ENCODE peak calls at places on chromosome 22, in ten cellular contexts. G is gastrocnemius medialis, B is NB4, V is kidney, D is MM.1S, M is heart left ventricle, S is adrenal gland, L is uterus, T is GM23338, R is cardiac fibroblast. F is an unnamed sample.

GRCh38 chr22:24230911-24231656 is 13.8 kb downstream of the GGT5 start:
- DNase-seq in G (no peak), B (peak), V (peak), D (peak), M (no peak), S (no peak), L (no peak), T (peak), R (peak), F (no peak)

GRCh38 chr22:47612136-47612910 is 849.9 kb downstream of the TBC1D22A start:
- DNase-seq in G (no peak), B (no peak), V (peak), D (no peak), M (no peak), S (no peak), L (no peak), T (no peak), R (no peak), F (no peak)

GRCh38 chr22:20777420-20778177 is 3.7 kb downstream of the SERPIND1 start:
- DNase-seq in G (no peak), B (peak), V (no peak), D (no peak), M (no peak), S (peak), L (peak), T (no peak), R (peak), F (no peak)

GRCh38 chr22:43174941-43175531 is 11.9 kb downstream of the TTLL12 start:
- DNase-seq in G (no peak), B (no peak), V (peak), D (no peak), M (no peak), S (no peak), L (no peak), T (no peak), R (no peak), F (no peak)

GRCh38 chr22:35037089-35037488 is 28.9 kb upstream of the ISX start:
- DNase-seq in G (no peak), B (peak), V (no peak), D (peak), M (no peak), S (no peak), L (no peak), T (peak), R (no peak), F (no peak)

GRCh38 chr22:19042285-19043110 is 79.7 kb downstream of the DGCR2 start:
- DNase-seq in G (peak), B (no peak), V (peak), D (no peak), M (no peak), S (no peak), L (no peak), T (no peak), R (no peak), F (no peak)

GRCh38 chr22:19992921-19993355 is 23.7 kb downstream of the ARVCF start:
- DNase-seq in G (no peak), B (no peak), V (peak), D (no peak), M (no peak), S (no peak), L (no peak), T (no peak), R (no peak), F (no peak)

GRCh38 chr22:26461188-26461810 is 22.3 kb downstream of the HPS4 start:
- DNase-seq in G (peak), B (peak), V (no peak), D (no peak), M (peak), S (peak), L (peak), T (peak), R (peak), F (no peak)

GRCh38 chr22:19040581-19041402 is 81.4 kb downstream of the DGCR2 start:
- DNase-seq in G (peak), B (no peak), V (peak), D (no peak), M (no peak), S (no peak), L (no peak), T (no peak), R (no peak), F (no peak)

GRCh38 chr22:48504519-48505140 is 1323.0 kb downstream of the BRD1 start:
- DNase-seq in G (no peak), B (no peak), V (peak), D (no peak), M (no peak), S (no peak), L (no peak), T (no peak), R (no peak), F (no peak)

GRCh38 chr22:48781391-48781790 is 1046.3 kb downstream of the BRD1 start:
- DNase-seq in G (no peak), B (no peak), V (no peak), D (no peak), M (no peak), S (no peak), L (no peak), T (no peak), R (no peak), F (no peak)

GRCh38 chr22:38873469-38874411 is 1.7 kb upstream of the CBX6 start:
- DNase-seq in G (no peak), B (no peak), V (no peak), D (peak), M (no peak), S (no peak), L (no peak), T (no peak), R (no peak), F (peak)

GRCh38 chr22:46547179-46547882 is 9.9 kb upstream of the CELSR1 start:
- DNase-seq in G (no peak), B (no peak), V (peak), D (no peak), M (peak), S (peak), L (no peak), T (no peak), R (peak), F (no peak)

GRCh38 chr22:22687638-22688500 is 43.5 kb downstream of the GGTLC2 start:
- DNase-seq in G (no peak), B (peak), V (no peak), D (peak), M (peak), S (peak), L (no peak), T (peak), R (peak), F (no peak)
- H3K4me3 ChIP-seq in G (no peak), B (no peak), V (no peak), D (no peak), M (no peak), S (no peak), L (no peak), T (no peak), R (no peak), F (no peak)

GRCh38 chr22:29480512-29481264 is 670 bp downstream of the NEFH start:
- DNase-seq in G (no peak), B (no peak), V (no peak), D (no peak), M (no peak), S (peak), L (no peak), T (peak), R (peak), F (no peak)
- TF ChIP-seq CTCF in G (no peak), B (no peak), V (no peak), D (no peak), M (no peak), S (no peak), L (no peak), T (peak), R (no peak), F (peak)

GRCh38 chr22:17007852-17008731 is at the start of gene GAB4:
- DNase-seq in G (no peak), B (no peak), V (no peak), D (no peak), M (no peak), S (no peak), L (no peak), T (peak), R (no peak), F (no peak)

GRCh38 chr22:17012267-17012666 is 4.2 kb upstream of the GAB4 start:
- DNase-seq in G (no peak), B (no peak), V (no peak), D (no peak), M (no peak), S (no peak), L (no peak), T (no peak), R (no peak), F (no peak)

GRCh38 chr22:17009640-17010291 is 1.7 kb upstream of the GAB4 start:
- DNase-seq in G (no peak), B (no peak), V (no peak), D (no peak), M (no peak), S (no peak), L (no peak), T (peak), R (no peak), F (no peak)

GRCh38 chr22:17007257-17007656 is 765 bp downstream of the GAB4 start:
- DNase-seq in G (no peak), B (no peak), V (no peak), D (no peak), M (no peak), S (no peak), L (no peak), T (peak), R (no peak), F (no peak)
- H3K4me3 ChIP-seq in G (no peak), B (no peak), V (no peak), D (no peak), M (no peak), S (no peak), L (no peak), T (peak), R (no peak), F (no peak)

GRCh38 chr22:29268511-29269229 is 602 bp downstream of the EWSR1 start:
- DNase-seq in G (peak), B (peak), V (peak), D (peak), M (peak), S (peak), L (peak), T (peak), R (peak), F (no peak)
- TF ChIP-seq CTCF in G (no peak), B (no peak), V (no peak), D (peak), M (no peak), S (no peak), L (peak), T (no peak), R (no peak), F (no peak)

DNA sequence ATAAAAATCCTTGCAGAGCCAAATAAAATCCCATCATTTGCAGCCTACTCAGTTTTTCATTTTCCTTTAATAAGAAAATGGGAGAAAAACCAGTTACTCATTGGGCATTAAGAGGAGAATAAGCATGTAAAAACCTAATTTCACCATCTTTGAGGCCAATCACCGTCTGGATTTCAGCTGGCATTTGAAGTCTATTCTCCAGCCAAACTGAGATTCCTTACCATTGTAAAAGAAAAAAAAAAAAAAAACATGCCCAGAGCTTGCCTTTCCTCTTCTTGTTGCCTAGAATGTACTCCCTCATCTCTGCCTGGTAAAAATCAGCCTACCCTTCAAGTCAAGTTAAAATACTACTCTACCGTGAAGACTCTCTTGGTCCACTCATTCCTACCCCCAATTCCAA is 249.0 kb downstream of the TTC28 start:
- DNase-seq in G (no peak), B (no peak), V (no peak), D (no peak), M (no peak), S (no peak), L (no peak), T (no peak), R (peak), F (no peak)
- H3K4me3 ChIP-seq in G (no peak), B (no peak), V (no peak), D (no peak), M (no peak), S (no peak), L (no peak), T (no peak), R (no peak), F (no peak)

GRCh38 chr22:37662039-37662438 is 3.5 kb downstream of the PDXP start:
- DNase-seq in G (no peak), B (no peak), V (no peak), D (no peak), M (no peak), S (no peak), L (no peak), T (no peak), R (no peak), F (no peak)

GRCh38 chr22:37659066-37659896 is 758 bp downstream of the PDXP start:
- DNase-seq in G (no peak), B (peak), V (no peak), D (peak), M (no peak), S (no peak), L (no peak), T (no peak), R (no peak), F (no peak)

GRCh38 chr22:37659897-37660708 is 1.6 kb downstream of the PDXP start:
- DNase-seq in G (no peak), B (peak), V (no peak), D (no peak), M (no peak), S (peak), L (no peak), T (no peak), R (no peak), F (no peak)

GRCh38 chr22:37660709-37661045 is 2.2 kb downstream of the PDXP start:
- DNase-seq in G (no peak), B (no peak), V (no peak), D (no peak), M (no peak), S (no peak), L (no peak), T (no peak), R (no peak), F (no peak)

GRCh38 chr22:37661160-37661924 is 2.8 kb downstream of the PDXP start:
- DNase-seq in G (no peak), B (peak), V (no peak), D (no peak), M (peak), S (no peak), L (peak), T (peak), R (peak), F (no peak)
- TF ChIP-seq CTCF in G (peak), B (peak), V (peak), D (peak), M (peak), S (no peak), L (peak), T (peak), R (peak), F (peak)

DNA sequence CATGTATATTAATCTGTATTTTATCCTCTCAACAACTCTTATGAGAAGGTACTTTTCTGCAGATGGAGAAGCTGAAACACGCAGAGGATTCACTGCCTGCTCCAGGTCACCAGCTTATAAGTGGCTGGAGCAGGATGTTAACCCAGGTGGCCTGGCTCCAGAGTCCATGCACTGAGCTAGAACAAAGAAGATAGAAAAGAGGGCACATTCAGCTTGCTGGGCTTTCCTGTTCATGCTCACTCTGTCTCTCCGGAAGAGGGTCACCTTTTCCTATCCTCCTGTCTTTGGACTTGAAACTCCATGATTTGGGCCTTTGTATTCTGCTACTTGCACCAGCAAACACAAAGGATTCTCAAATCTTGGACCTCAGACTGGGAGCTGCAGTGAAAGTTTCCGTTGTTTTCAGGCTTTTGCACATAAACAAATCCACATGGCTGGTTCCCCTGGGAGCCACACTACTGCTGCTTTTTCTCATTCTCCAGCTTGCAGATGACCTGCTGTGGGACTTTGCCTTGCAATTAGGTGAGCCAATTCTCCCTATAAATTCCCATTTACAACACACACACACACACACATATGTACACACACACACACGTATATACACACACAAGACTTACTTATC is 117.3 kb upstream of the GRK3 start:
- DNase-seq in G (no peak), B (peak), V (no peak), D (no peak), M (no peak), S (no peak), L (no peak), T (peak), R (no peak), F (no peak)
- H3K4me3 ChIP-seq in G (no peak), B (peak), V (no peak), D (peak), M (no peak), S (no peak), L (no peak), T (peak), R (no peak), F (peak)

GRCh38 chr22:49884503-49885260 is 31.0 kb downstream of the ZBED4 start:
- DNase-seq in G (no peak), B (no peak), V (no peak), D (no peak), M (no peak), S (no peak), L (no peak), T (no peak), R (no peak), F (no peak)
- TF ChIP-seq CTCF in G (no peak), B (no peak), V (no peak), D (no peak), M (no peak), S (no peak), L (no peak), T (no peak), R (no peak), F (no peak)

GRCh38 chr22:40107756-40108437 is 69.8 kb upstream of the TNRC6B start:
- DNase-seq in G (peak), B (no peak), V (no peak), D (peak), M (peak), S (peak), L (peak), T (no peak), R (peak), F (no peak)
- H3K4me3 ChIP-seq in G (peak), B (no peak), V (peak), D (peak), M (peak), S (peak), L (peak), T (no peak), R (no peak), F (peak)

F was measured in GM12864.